ENCODE peak calls at places on chromosomes 6 and 20, in six cellular contexts. I is brain microvascular endothelial cell, Q is AG08395, F is HCT116, O is PC-3, G is hepatocyte. R is an unnamed sample.
A peak's percentile ranks its signal among the peaks of the same experiment; 100 is the strongest.

GRCh38 chr20:34536798-34537394 is 20.7 kb downstream of the DYNLRB1 start:
- DNase-seq in O (no peak), Q (no peak), G (no peak), F (no peak), I (peak; percentile 21), R (no peak)

GRCh38 chr6:82040405-82041221 is 206.9 kb downstream of the IBTK start:
- DNase-seq in F (peak; percentile 42), O (peak; percentile 68), I (peak; percentile 64), Q (peak; percentile 54), G (peak; percentile 78), R (peak; percentile 43)

GRCh38 chr6:1242439-1242838 is 69.5 kb upstream of the FOXQ1 start:
- DNase-seq in G (peak; percentile 28), I (peak; percentile 10), Q (peak; percentile 53), O (no peak), F (no peak), R (no peak)

GRCh38 chr6:24403501-24403824 is 727 bp downstream of the MRS2 start:
- DNase-seq in I (no peak), G (no peak), O (no peak), Q (no peak), F (no peak), R (no peak)

GRCh38 chr6:10248378-10248843 is 166.5 kb downstream of the TFAP2A start:
- DNase-seq in F (no peak), G (no peak), Q (peak; percentile 6), O (peak; percentile 71), I (peak; percentile 81), R (peak; percentile 11)

GRCh38 chr20:35840403-35840802 is 68.6 kb downstream of the PHF20 start:
- DNase-seq in F (no peak), I (no peak), O (no peak), G (no peak), Q (no peak), R (no peak)

GRCh38 chr6:157655139-157655538 is 167.9 kb upstream of the SNX9 start:
- DNase-seq in G (no peak), I (no peak), F (no peak), O (no peak), Q (no peak), R (no peak)

GRCh38 chr6:101806241-101806640 is 412.7 kb downstream of the GRIK2 start:
- DNase-seq in G (no peak), F (no peak), Q (peak; percentile 61), I (peak; percentile 80), O (peak; percentile 46), R (no peak)

R was measured in LoVo.